ENCODE peak calls at places on chromosomes 3 and 15, in four cellular contexts. L is naive thymus-derived CD4-positive, alpha-beta T cell; A is foreskin fibroblast; H is stimulated activated CD4-positive, alpha-beta T cell treated with anti-CD3 and anti-CD28 coated beads, Interleukin-4, amount 100 ng/mL, for 1 hour. G is an unnamed sample.

GRCh38 chr3:42996633-42997075 is 17.5 kb downstream of the GASK1A start:
- DNase-seq in L (no peak), H (no peak), A (no peak), G (no peak)

GRCh38 chr15:73851679-73852078 is 21.7 kb upstream of the TBC1D21 start:
- DNase-seq in A (peak; percentile 78), L (peak; percentile 38), H (peak; percentile 45), G (no peak)

GRCh38 chr15:60004019-60004845 is at the start of gene FOXB1:
- DNase-seq in A (no peak), L (peak; percentile 46), H (no peak), G (no peak)

GRCh38 chr3:192062186-192062585 is 601.2 kb downstream of the PYDC2 start:
- DNase-seq in A (no peak), L (no peak), H (no peak), G (no peak)

GRCh38 chr3:189739396-189739795 is 108.2 kb downstream of the TP63 start:
- DNase-seq in A (no peak), H (no peak), L (no peak), G (no peak)

GRCh38 chr3:124599147-124599765 is 131.0 kb upstream of the UMPS start:
- DNase-seq in A (no peak), H (no peak), L (no peak), G (no peak)

GRCh38 chr3:181722156-181722555 is 10.4 kb downstream of the SOX2 start:
- DNase-seq in A (no peak), L (no peak), H (no peak), G (no peak)

GRCh38 chr3:123405936-123406510 is 42.9 kb downstream of the ADCY5 start:
- DNase-seq in H (no peak), L (no peak), A (no peak), G (peak; percentile 28)

GRCh38 chr15:30895461-30896210 is 8.1 kb upstream of the FAN1 start:
- DNase-seq in A (no peak), H (no peak), L (no peak), G (no peak)

GRCh38 chr15:89419370-89419984 is 76.9 kb downstream of the RHCG start:
- DNase-seq in A (peak; percentile 67), L (peak; percentile 59), H (peak; percentile 46), G (no peak)

GRCh38 chr15:40843885-40844542 is at the start of gene SPINT1:
- DNase-seq in L (peak; percentile 81), H (peak; percentile 82), A (peak; percentile 23), G (peak; percentile 86)

GRCh38 chr3:128238100-128238459 is 84.8 kb downstream of the EEFSEC start:
- DNase-seq in A (peak; percentile 15), L (no peak), H (no peak), G (no peak)

GRCh38 chr15:99476413-99477222 is 89.2 kb upstream of the MEF2A start:
- DNase-seq in A (peak; percentile 97), H (peak; percentile 23), L (no peak), G (peak; percentile 79)

GRCh38 chr3:9948586-9948985 is 3.6 kb downstream of the PRRT3 start:
- DNase-seq in H (no peak), A (no peak), L (no peak), G (no peak)

GRCh38 chr15:88902491-88902835 is 7.1 kb upstream of the HAPLN3 start:
- DNase-seq in A (no peak), H (no peak), L (no peak), G (no peak)

GRCh38 chr3:12501360-12502020 is 17.2 kb downstream of the TSEN2 start:
- DNase-seq in H (no peak), L (no peak), A (peak; percentile 92), G (no peak)

GRCh38 chr15:79089331-79089889 is 1.2 kb downstream of the RASGRF1 start:
- DNase-seq in H (no peak), A (no peak), L (no peak), G (no peak)

GRCh38 chr3:14432996-14433572 is 30.7 kb downstream of the SLC6A6 start:
- DNase-seq in H (no peak), L (no peak), A (no peak), G (no peak)

GRCh38 chr15:77387355-77388105 is 32.4 kb downstream of the PEAK1 start:
- DNase-seq in H (no peak), L (no peak), A (peak; percentile 11), G (no peak)

GRCh38 chr15:41693757-41694156 is 33.6 kb downstream of the MGA start:
- DNase-seq in H (no peak), L (no peak), A (no peak), G (no peak)

GRCh38 chr3:54008744-54009143 is 113.6 kb upstream of the CACNA2D3 start:
- DNase-seq in L (no peak), H (no peak), A (no peak), G (no peak)

GRCh38 chr3:14576163-14576562 is 36.0 kb upstream of the GRIP2 start:
- DNase-seq in H (no peak), A (no peak), L (no peak), G (no peak)

GRCh38 chr3:129282727-129283327 is 4.2 kb downstream of the HMCES start:
- DNase-seq in L (no peak), H (no peak), A (peak; percentile 30), G (no peak)

G was measured in Peyer's patch.